ENCODE peak calls at places on chromosomes 16 and 17, in ten cellular contexts. One of them, this sample, is unnamed.

GRCh38 chr17:77566566-77566965 is 391.9 kb upstream of the TNRC6C start:
- DNase-seq in B cell: no peak
- DNase-seq in GM12865: no peak
- DNase-seq in heart right ventricle: no peak
- DNase-seq in A673: no peak
- DNase-seq in CD4-positive, alpha-beta T cell: no peak
- DNase-seq in ascending aorta: peak
- DNase-seq in WTC11: no peak
- DNase-seq in spleen: peak
- DNase-seq in A549: no peak
- DNase-seq in this sample: no peak

GRCh38 chr17:8479431-8479947 is 43.8 kb downstream of the NDEL1 start:
- DNase-seq in ascending aorta: peak
- DNase-seq in spleen: no peak
- DNase-seq in WTC11: no peak
- DNase-seq in heart right ventricle: peak
- DNase-seq in CD4-positive, alpha-beta T cell: no peak
- DNase-seq in A673: no peak
- DNase-seq in B cell: no peak
- DNase-seq in GM12865: no peak
- DNase-seq in A549: no peak
- DNase-seq in this sample: no peak

GRCh38 chr16:5065813-5066212 is at the start of gene C16orf89:
- DNase-seq in heart right ventricle: peak
- DNase-seq in WTC11: no peak
- DNase-seq in A549: no peak
- DNase-seq in GM12865: no peak
- DNase-seq in A673: no peak
- DNase-seq in spleen: peak
- DNase-seq in CD4-positive, alpha-beta T cell: no peak
- DNase-seq in B cell: no peak
- DNase-seq in ascending aorta: no peak
- DNase-seq in this sample: no peak

GRCh38 chr17:76826290-76827138 is 41.7 kb upstream of the MGAT5B start:
- DNase-seq in GM12865: no peak
- DNase-seq in A549: no peak
- DNase-seq in ascending aorta: no peak
- DNase-seq in CD4-positive, alpha-beta T cell: no peak
- DNase-seq in A673: peak
- DNase-seq in heart right ventricle: no peak
- DNase-seq in B cell: no peak
- DNase-seq in WTC11: no peak
- DNase-seq in spleen: no peak
- DNase-seq in this sample: no peak

GRCh38 chr17:4895121-4895520 is 4.2 kb upstream of the C17orf107 start:
- DNase-seq in WTC11: no peak
- DNase-seq in A549: no peak
- DNase-seq in spleen: no peak
- DNase-seq in ascending aorta: no peak
- DNase-seq in B cell: no peak
- DNase-seq in heart right ventricle: no peak
- DNase-seq in CD4-positive, alpha-beta T cell: no peak
- DNase-seq in GM12865: no peak
- DNase-seq in A673: no peak
- DNase-seq in this sample: no peak

GRCh38 chr16:66660422-66661209 is 35.9 kb downstream of the CMTM4 start:
- DNase-seq in heart right ventricle: peak
- DNase-seq in WTC11: peak
- DNase-seq in ascending aorta: peak
- DNase-seq in A549: peak
- DNase-seq in CD4-positive, alpha-beta T cell: no peak
- DNase-seq in spleen: peak
- DNase-seq in GM12865: no peak
- DNase-seq in A673: peak
- DNase-seq in B cell: no peak
- DNase-seq in this sample: peak

GRCh38 chr16:27722266-27722636 is 172.3 kb downstream of the KATNIP start:
- DNase-seq in WTC11: no peak
- DNase-seq in A549: no peak
- DNase-seq in CD4-positive, alpha-beta T cell: no peak
- DNase-seq in spleen: no peak
- DNase-seq in heart right ventricle: no peak
- DNase-seq in ascending aorta: no peak
- DNase-seq in A673: no peak
- DNase-seq in GM12865: no peak
- DNase-seq in B cell: no peak
- DNase-seq in this sample: no peak

GRCh38 chr17:78791840-78792709 is 10.0 kb upstream of the CYTH1 start:
- DNase-seq in WTC11: no peak
- DNase-seq in spleen: peak
- DNase-seq in CD4-positive, alpha-beta T cell: no peak
- DNase-seq in A549: no peak
- DNase-seq in A673: no peak
- DNase-seq in heart right ventricle: no peak
- DNase-seq in GM12865: no peak
- DNase-seq in ascending aorta: no peak
- DNase-seq in B cell: no peak
- DNase-seq in this sample: no peak

GRCh38 chr17:80879723-80880649 is 111.7 kb upstream of the CHMP6 start:
- DNase-seq in spleen: peak
- DNase-seq in CD4-positive, alpha-beta T cell: no peak
- DNase-seq in A673: no peak
- DNase-seq in heart right ventricle: no peak
- DNase-seq in GM12865: no peak
- DNase-seq in B cell: no peak
- DNase-seq in WTC11: no peak
- DNase-seq in ascending aorta: no peak
- DNase-seq in A549: no peak
- DNase-seq in this sample: no peak

DNA sequence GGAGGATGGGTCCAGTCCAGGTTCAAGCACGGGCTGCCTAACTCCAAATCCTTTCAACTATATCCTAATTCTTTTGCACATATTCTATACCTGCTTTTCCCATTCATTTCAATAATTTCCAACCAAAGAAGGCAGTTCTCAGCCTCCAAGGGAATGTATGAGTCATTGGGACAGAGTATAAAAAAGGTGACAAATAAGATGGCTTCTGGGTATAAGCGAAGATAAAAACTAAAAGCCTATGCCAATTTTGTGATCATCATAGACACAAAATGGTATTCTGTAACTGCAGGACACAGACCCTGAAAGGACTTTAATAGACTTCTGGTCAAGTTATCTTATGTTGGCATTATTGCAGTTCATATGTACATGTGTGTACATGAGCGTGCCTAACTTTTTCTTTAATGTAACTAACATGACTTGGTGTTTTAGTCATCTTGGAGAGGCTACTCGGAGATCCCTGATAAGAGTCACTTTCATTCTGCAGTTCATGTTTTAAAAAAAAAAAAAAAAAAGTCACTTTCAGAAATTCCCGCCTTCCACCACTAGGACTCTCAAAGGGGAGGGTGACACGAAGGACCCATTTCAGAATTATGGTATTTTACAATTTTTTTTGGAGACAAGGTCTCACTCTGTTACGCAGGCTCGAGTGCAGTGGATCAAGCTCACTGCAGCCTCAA is 17.3 kb downstream of the COG1 start:
- DNase-seq in B cell: no peak
- DNase-seq in CD4-positive, alpha-beta T cell: no peak
- DNase-seq in A549: peak
- DNase-seq in spleen: no peak
- DNase-seq in heart right ventricle: no peak
- DNase-seq in WTC11: no peak
- DNase-seq in ascending aorta: no peak
- DNase-seq in A673: peak
- DNase-seq in GM12865: no peak
- DNase-seq in this sample: no peak
- TF ChIP-seq CTCF in B cell: peak
- TF ChIP-seq CTCF in CD4-positive, alpha-beta T cell: no peak
- TF ChIP-seq CTCF in A549: peak
- TF ChIP-seq CTCF in spleen: no peak
- TF ChIP-seq CTCF in heart right ventricle: no peak
- TF ChIP-seq CTCF in WTC11: peak
- TF ChIP-seq CTCF in ascending aorta: no peak
- TF ChIP-seq CTCF in A673: peak
- TF ChIP-seq CTCF in GM12865: peak
- TF ChIP-seq CTCF in this sample: peak

GRCh38 chr16:76748698-76749097 is 442.3 kb upstream of the MON1B start:
- DNase-seq in WTC11: no peak
- DNase-seq in GM12865: no peak
- DNase-seq in ascending aorta: no peak
- DNase-seq in B cell: no peak
- DNase-seq in spleen: no peak
- DNase-seq in heart right ventricle: no peak
- DNase-seq in A673: no peak
- DNase-seq in A549: no peak
- DNase-seq in CD4-positive, alpha-beta T cell: no peak
- DNase-seq in this sample: no peak

GRCh38 chr16:76749780-76750375 is 441.1 kb upstream of the MON1B start:
- DNase-seq in heart right ventricle: no peak
- DNase-seq in ascending aorta: no peak
- DNase-seq in GM12865: peak
- DNase-seq in CD4-positive, alpha-beta T cell: no peak
- DNase-seq in spleen: no peak
- DNase-seq in A673: no peak
- DNase-seq in B cell: no peak
- DNase-seq in WTC11: no peak
- DNase-seq in A549: no peak
- DNase-seq in this sample: no peak
- TF ChIP-seq CTCF in heart right ventricle: no peak
- TF ChIP-seq CTCF in ascending aorta: no peak
- TF ChIP-seq CTCF in GM12865: no peak
- TF ChIP-seq CTCF in CD4-positive, alpha-beta T cell: no peak
- TF ChIP-seq CTCF in spleen: no peak
- TF ChIP-seq CTCF in A673: no peak
- TF ChIP-seq CTCF in B cell: no peak
- TF ChIP-seq CTCF in WTC11: no peak
- TF ChIP-seq CTCF in A549: no peak
- TF ChIP-seq CTCF in this sample: no peak

DNA sequence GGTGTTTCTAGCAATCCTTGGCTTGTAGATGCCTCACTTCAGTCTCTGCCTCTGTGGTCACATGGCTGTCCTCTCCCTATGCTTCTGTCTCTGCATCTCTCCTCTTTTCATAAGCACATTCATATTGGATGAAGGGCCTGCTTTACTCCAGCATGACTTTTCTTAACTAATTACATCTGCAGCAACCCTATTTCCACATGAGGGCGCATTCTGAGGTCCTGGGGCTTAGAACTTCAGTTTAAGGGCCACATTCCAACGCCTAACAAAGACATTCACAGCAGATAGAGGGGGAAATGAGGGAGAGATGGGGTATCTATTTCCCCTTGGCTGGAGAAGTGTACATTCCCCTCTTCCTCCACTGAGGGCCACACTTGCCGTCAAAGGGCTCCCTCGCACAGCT is 489.1 kb upstream of the SALL1 start:
- DNase-seq in CD4-positive, alpha-beta T cell: no peak
- DNase-seq in B cell: no peak
- DNase-seq in A673: no peak
- DNase-seq in A549: no peak
- DNase-seq in heart right ventricle: no peak
- DNase-seq in GM12865: no peak
- DNase-seq in spleen: no peak
- DNase-seq in WTC11: no peak
- DNase-seq in ascending aorta: no peak
- DNase-seq in this sample: no peak
- TF ChIP-seq CTCF in CD4-positive, alpha-beta T cell: no peak
- TF ChIP-seq CTCF in B cell: no peak
- TF ChIP-seq CTCF in A673: peak
- TF ChIP-seq CTCF in A549: no peak
- TF ChIP-seq CTCF in heart right ventricle: no peak
- TF ChIP-seq CTCF in GM12865: no peak
- TF ChIP-seq CTCF in spleen: no peak
- TF ChIP-seq CTCF in WTC11: no peak
- TF ChIP-seq CTCF in ascending aorta: no peak
- TF ChIP-seq CTCF in this sample: no peak

GRCh38 chr16:68524069-68524820 is 14.8 kb upstream of the ZFP90 start:
- DNase-seq in A549: no peak
- DNase-seq in heart right ventricle: no peak
- DNase-seq in WTC11: no peak
- DNase-seq in A673: no peak
- DNase-seq in spleen: peak
- DNase-seq in B cell: no peak
- DNase-seq in GM12865: no peak
- DNase-seq in ascending aorta: no peak
- DNase-seq in CD4-positive, alpha-beta T cell: no peak
- DNase-seq in this sample: no peak

GRCh38 chr16:68517606-68518161 is 21.4 kb upstream of the ZFP90 start:
- DNase-seq in spleen: peak
- DNase-seq in heart right ventricle: no peak
- DNase-seq in CD4-positive, alpha-beta T cell: no peak
- DNase-seq in A549: no peak
- DNase-seq in A673: no peak
- DNase-seq in GM12865: no peak
- DNase-seq in WTC11: no peak
- DNase-seq in B cell: no peak
- DNase-seq in ascending aorta: no peak
- DNase-seq in this sample: no peak

GRCh38 chr16:68519225-68519745 is 19.8 kb upstream of the ZFP90 start:
- DNase-seq in A673: no peak
- DNase-seq in ascending aorta: no peak
- DNase-seq in heart right ventricle: no peak
- DNase-seq in B cell: no peak
- DNase-seq in WTC11: no peak
- DNase-seq in CD4-positive, alpha-beta T cell: no peak
- DNase-seq in A549: no peak
- DNase-seq in spleen: peak
- DNase-seq in GM12865: no peak
- DNase-seq in this sample: no peak

GRCh38 chr16:68526143-68526781 is 12.8 kb upstream of the ZFP90 start:
- DNase-seq in WTC11: no peak
- DNase-seq in B cell: no peak
- DNase-seq in GM12865: no peak
- DNase-seq in A673: no peak
- DNase-seq in spleen: no peak
- DNase-seq in CD4-positive, alpha-beta T cell: no peak
- DNase-seq in ascending aorta: no peak
- DNase-seq in A549: no peak
- DNase-seq in heart right ventricle: no peak
- DNase-seq in this sample: no peak

DNA sequence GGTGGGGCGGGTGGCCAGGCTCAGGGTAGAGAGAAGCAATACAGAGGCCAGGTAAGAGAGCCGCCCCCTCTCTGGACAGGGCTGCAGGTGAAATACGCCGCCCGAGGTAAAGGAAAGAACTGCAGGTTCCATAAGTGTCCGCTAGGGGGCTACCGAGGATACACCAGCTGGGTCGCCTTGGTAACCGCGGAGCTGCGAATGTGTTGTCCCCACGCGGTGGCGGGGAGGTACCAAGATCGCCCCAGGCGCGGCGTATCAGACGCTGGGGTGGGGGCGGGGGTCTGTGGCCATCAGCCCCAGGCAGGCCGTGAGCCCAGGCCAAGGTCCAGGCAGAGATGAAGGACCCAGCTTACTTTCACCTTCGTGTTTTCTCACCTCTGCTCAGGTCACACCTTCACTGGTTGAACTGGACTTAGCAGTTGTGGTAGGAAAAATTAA is 18.4 kb upstream of the ZFP90 start:
- DNase-seq in ascending aorta: peak
- DNase-seq in WTC11: peak
- DNase-seq in A673: peak
- DNase-seq in B cell: peak
- DNase-seq in A549: peak
- DNase-seq in spleen: peak
- DNase-seq in heart right ventricle: peak
- DNase-seq in GM12865: peak
- DNase-seq in CD4-positive, alpha-beta T cell: peak
- DNase-seq in this sample: peak
- TF ChIP-seq CTCF in ascending aorta: peak
- TF ChIP-seq CTCF in WTC11: peak
- TF ChIP-seq CTCF in A673: peak
- TF ChIP-seq CTCF in B cell: peak
- TF ChIP-seq CTCF in A549: peak
- TF ChIP-seq CTCF in spleen: peak
- TF ChIP-seq CTCF in heart right ventricle: peak
- TF ChIP-seq CTCF in GM12865: peak
- TF ChIP-seq CTCF in CD4-positive, alpha-beta T cell: peak
- TF ChIP-seq CTCF in this sample: peak

This sample was measured in endothelial cell.